ENCODE peak calls at places on chromosome 1, in five cellular contexts. E is ovary, Q is K562, Y is transverse colon, V is upper lobe of left lung. Z is an unnamed sample. For H3K27me3, the result is how much of the 10 kb centered on the place peaks cover.

GRCh38 chr1:90402893-90403849 is 313.9 kb downstream of the BARHL2 start:
- DNase-seq in Q (peak), Y (peak), E (no peak), V (no peak), Z (no peak)

GRCh38 chr1:26848947-26849774 is 13.8 kb upstream of the SFN start:
- DNase-seq in V (peak), E (no peak), Y (peak), Q (no peak), Z (no peak)

GRCh38 chr1:87927391-87928073 is 598.9 kb downstream of the LMO4 start:
- DNase-seq in Y (no peak), Q (no peak), E (no peak), V (no peak), Z (no peak)

GRCh38 chr1:99737016-99737415 is 29.4 kb downstream of the FRRS1 start:
- DNase-seq in Y (peak), V (no peak), Q (peak), E (no peak), Z (no peak)

GRCh38 chr1:163085041-163085903 is 16.1 kb downstream of the RGS4 start:
- DNase-seq in E (no peak), V (no peak), Q (no peak), Y (no peak), Z (no peak)

GRCh38 chr1:5933050-5933449 is 59.2 kb downstream of the NPHP4 start:
- DNase-seq in Q (no peak), E (no peak), V (no peak), Y (no peak), Z (no peak)

GRCh38 chr1:154193821-154194220 is 1.9 kb upstream of the TPM3 start:
- DNase-seq in Y (no peak), Q (no peak), E (no peak), V (no peak), Z (no peak)

GRCh38 chr1:145690587-145691558 is 16.3 kb downstream of the PDZK1 start:
- DNase-seq in V (no peak), Y (peak), E (no peak), Q (no peak), Z (no peak)

GRCh38 chr1:86854352-86854751 is 59.6 kb downstream of the SELENOF start:
- DNase-seq in V (no peak), Q (peak), Y (no peak), E (no peak), Z (no peak)

GRCh38 chr1:45895406-45895805 is 92.0 kb downstream of the MAST2 start:
- DNase-seq in Y (no peak), E (no peak), V (no peak), Q (no peak), Z (no peak)

GRCh38 chr1:184075040-184076029 is 23.8 kb downstream of the TSEN15 start:
- DNase-seq in E (no peak), V (no peak), Q (peak), Y (peak), Z (peak)

GRCh38 chr1:200128081-200128480 is 100.6 kb downstream of the NR5A2 start:
- DNase-seq in Q (no peak), Y (no peak), V (no peak), E (no peak), Z (no peak)
- TF ChIP-seq EP300 in Q (no peak), Y (no peak), V (no peak), E (no peak), Z (no peak)

DNA sequence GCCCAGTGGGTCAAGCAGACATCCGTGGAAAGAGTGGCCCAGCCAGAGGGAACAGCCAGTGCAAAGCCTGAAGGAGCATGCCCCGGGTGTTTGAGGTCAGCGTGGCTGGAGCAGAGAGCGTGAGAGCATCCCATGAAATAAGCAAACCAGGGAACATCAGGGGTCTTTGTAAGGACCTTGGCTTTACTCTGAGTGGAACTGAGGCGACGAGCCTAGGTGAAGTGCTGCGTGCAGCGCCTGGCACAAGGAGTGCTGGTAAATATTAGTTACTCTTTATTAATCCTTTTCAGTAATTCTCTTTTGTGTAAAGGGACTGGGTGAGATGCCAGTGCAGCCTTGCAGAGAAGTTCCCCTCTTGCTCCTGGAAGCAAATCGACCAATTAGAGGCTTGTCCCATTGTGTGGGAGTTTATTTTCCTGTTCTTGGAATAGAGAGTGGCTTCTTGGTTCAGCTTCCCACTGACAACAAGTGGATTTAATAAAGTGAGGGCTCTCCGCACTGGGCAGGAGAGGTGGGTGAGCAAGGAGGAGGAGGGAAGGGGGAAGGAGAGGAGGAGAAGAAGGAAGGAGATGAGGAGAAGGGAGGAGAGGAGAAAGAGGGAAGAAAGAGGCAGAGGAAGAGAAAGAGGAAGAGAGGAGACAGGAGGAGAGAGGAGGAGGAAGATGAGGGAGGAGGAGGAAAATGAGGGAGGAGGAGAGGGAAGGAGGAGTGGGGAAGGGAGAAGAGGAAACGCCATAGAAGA is 37.6 kb upstream of the DISP3 start:
- DNase-seq in Y (no peak), E (no peak), V (no peak), Q (no peak), Z (no peak)
- H3K27me3 ChIP-seq in Y (under half), E (under half), V (under half), Q (half or more), Z (under half)

DNA sequence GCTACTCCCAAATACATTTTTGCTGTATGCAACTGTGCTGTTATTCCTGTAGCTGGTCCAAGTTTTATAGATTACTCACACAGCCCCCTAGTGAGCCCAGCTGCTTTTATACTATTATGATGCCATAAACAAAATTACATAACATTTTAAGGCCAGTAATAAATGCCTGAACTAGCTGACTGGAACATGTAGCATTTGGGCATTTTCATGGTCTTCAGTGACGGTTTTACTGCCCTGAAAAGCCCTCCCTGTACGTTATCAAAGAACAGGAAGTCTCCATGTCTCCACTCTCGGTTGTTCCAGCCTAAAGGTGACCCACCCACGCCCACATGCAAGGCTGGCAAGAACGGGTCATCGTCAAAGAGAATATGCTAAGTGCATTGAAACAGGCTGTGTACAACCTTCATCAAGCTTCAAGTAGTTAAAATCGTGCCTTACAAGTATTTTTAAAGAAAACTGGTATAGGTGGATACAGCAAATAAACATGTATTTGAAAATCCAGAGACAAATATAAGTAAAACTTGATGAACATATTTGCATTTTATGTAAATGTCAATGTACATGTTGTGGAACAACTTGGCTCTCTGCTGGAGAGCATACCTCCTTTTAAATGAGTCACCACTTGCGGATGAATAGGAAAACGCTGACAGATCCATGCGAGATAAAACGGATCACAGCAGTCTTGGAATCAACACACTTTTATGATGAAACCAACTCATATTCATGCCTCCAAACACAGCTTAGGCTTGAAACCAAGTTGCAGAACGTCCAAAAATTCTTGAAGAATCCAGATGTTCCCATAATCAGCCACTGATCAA is 520.5 kb downstream of the SMYD3 start:
- DNase-seq in V (no peak), Y (peak), E (no peak), Q (peak), Z (no peak)
- TF ChIP-seq EP300 in V (no peak), Y (no peak), E (no peak), Q (peak), Z (no peak)

DNA sequence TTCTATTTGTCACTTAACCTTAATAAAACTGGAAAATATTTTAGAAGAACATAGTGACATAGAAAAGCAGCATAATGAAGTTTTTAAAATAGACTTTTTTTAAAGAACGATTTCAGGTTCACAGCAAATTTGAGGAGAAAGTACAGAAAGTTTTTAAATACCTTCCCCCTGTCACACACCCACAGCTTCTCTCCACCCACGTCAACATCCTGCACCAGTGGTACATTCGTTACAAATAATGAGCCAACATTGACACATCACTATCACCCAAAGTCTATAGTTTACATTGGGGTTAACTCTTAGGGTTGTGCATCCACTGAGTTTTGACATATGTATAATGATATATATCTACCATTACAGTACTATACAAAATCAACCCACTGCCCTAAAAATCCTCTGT is 3.0 kb upstream of the SLC35F3 start:
- DNase-seq in Q (no peak), Y (no peak), V (no peak), E (no peak), Z (no peak)
- H3K27me3 ChIP-seq in Q (under half), Y (under half), V (under half), E (under half), Z (under half)

DNA sequence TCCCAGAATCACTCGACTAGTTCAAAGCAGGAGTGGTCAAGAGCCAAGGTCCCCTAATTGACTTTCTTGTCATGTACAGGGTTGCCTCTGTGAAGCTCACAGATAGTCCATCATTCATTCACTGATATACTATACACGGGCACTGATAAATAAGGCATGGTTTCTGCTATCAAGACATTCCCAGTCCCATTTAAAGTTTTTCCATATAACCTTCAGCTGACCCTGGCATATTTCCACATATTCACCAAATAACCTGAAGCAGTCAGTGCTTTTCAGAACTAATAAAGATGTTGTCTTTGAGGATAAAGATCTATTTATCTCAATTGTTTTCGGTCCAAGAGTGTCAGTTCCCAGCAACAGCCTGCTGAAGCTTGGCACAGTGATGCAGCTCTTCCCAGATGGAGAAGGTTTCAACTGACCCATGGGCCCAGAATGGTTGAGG is 173.4 kb downstream of the ZZZ3 start:
- DNase-seq in E (no peak), Q (no peak), Y (no peak), V (no peak), Z (no peak)
- TF ChIP-seq EP300 in E (no peak), Q (no peak), Y (no peak), V (no peak), Z (no peak)

GRCh38 chr1:38043036-38043747 is 3.4 kb downstream of the POU3F1 start:
- DNase-seq in Y (no peak), Q (no peak), V (no peak), E (no peak), Z (no peak)

GRCh38 chr1:38038836-38039235 is 7.8 kb downstream of the POU3F1 start:
- DNase-seq in Y (no peak), E (no peak), Q (no peak), V (no peak), Z (no peak)

GRCh38 chr1:38044224-38045215 is 2.1 kb downstream of the POU3F1 start:
- DNase-seq in Q (no peak), Y (no peak), V (peak), E (no peak), Z (no peak)

GRCh38 chr1:38039386-38039933 is 7.1 kb downstream of the POU3F1 start:
- DNase-seq in V (no peak), Q (no peak), Y (no peak), E (no peak), Z (no peak)

DNA sequence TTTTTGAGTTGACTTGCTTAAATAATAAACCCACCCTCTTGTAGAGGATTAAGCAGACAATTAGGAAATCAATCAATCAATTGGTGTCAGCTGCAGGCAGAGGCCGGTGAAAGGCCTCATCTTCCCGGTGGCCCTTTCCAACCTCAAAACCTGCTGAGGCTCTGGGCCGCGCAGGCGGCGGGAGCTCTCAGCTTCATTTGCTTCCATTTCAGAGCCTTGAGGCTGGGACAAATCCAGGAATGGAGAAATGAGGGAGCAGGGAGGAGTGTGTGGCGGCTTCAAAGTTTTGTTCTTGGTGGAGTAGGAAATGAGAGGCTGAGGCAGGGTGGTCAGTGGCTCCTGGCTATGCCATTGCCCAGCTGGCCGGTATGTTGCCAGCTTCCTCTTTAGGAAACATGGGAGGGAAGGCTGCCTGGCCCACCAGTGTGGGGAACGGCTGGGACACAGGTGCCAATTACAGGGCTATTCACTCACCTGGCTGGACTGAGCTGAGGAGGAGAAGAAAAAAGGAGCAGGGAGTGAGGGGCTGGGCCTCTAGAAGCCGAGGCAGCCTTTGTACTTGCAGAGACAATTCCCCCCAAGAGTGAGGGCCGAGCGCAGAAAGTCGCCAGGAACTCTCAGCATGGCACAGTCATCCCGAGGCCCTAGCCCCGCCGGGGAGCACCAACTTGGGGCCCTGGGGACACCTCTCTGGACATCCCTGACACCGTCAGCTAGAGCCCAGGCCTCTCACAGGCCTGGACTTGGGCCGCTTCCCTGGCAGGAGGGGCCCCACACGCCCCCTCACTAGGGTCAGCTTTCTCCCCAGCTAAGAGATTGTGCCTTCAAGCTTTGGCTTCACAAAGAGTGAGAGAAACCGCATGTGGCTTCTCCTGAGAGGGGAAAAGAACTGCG is 4.4 kb downstream of the POU3F1 start:
- DNase-seq in Y (no peak), E (no peak), Q (no peak), V (no peak), Z (no peak)
- H3K27me3 ChIP-seq in Y (half or more), E (under half), Q (under half), V (under half), Z (half or more)

DNA sequence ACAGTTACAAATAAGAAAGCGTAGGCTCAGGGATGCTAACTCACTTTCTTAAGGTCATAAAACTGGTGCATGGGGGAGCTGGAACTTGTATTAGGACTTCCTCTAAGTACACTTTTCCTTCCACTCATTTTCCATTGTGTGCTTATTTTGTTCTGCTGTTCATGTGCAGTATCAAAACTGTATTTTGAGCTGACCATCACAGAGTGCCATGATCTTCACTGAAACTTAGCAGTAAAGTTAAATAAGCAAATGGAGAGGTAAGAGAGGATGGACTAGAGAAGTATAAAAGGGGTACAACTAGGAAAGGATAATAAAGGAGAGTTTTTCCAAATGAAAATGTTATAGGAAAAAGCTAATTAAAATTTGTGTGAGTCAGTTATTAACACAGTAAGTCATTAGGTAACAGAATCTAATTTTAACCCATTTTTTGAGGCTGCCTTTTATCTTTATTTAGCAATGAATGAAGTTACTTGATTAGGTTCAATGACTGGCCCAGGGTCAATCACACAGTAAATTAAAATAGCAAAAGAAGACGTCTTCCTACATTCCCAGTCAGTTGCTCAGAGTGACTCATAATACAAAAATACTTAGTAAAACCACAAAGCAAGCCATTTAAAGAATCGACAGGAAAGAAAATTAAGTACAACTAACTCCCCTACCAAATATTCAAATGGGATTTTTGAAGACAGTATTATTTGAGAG is 165.8 kb upstream of the C1orf105 start:
- DNase-seq in Q (no peak), Y (no peak), V (no peak), E (no peak), Z (no peak)
- TF ChIP-seq EP300 in Q (no peak), Y (no peak), V (no peak), E (no peak), Z (no peak)

DNA sequence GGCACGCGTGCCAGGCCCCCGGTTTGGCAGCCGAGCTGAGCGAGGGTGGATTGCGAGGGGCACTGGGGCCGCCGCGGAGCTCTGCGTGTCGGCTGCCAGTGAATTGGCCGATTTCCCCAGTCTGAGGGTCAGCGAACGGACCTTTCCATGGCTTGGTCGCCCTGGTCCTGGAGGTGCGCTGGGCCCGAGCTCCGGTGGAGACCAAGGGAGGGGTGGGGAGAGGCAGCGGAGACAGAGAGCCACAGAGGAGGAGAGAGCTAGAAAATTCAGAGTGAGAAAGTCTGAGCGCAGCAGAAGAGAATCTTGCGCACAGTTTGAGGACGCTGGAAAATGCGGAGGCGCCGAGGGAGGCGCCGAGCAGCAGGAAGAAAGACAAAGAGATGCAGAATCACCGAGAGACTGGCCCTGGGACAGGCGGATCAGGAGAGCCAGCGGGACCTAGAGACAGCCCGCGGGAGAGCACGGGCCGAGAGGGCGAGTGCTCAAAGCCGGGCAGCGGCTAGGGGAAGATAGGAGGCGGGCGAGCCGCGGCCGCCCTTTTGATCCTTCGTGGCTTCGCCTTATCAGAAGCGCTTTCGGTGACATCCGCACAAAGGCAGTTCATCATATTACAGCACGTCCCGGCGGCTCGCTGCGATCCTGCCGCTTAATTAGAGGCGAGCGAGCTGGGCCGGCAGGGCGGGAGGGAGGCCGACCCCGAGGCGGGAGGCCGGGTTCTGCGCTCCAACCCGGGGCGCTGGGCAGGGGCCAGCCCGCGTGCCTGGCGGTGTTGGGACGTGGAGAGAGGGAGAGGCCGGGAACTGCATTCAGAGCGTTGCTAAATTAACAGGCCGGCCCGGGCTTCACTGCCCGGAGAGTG is 12.7 kb downstream of the PAX7 start:
- DNase-seq in Q (peak), E (no peak), Y (no peak), V (peak), Z (no peak)
- H3K27me3 ChIP-seq in Q (half or more), E (under half), Y (half or more), V (half or more), Z (half or more)

GRCh38 chr1:8816831-8817412 is 518 bp downstream of the RERE start:
- DNase-seq in Q (peak), V (peak), Y (peak), E (peak), Z (peak)
- TF ChIP-seq EP300 in Q (no peak), V (no peak), Y (no peak), E (no peak), Z (no peak)

GRCh38 chr1:63033211-63033610 is 249.3 kb downstream of the ATG4C start:
- DNase-seq in Q (peak), E (no peak), Y (no peak), V (no peak), Z (no peak)
- H3K27me3 ChIP-seq in Q (under half), E (under half), Y (under half), V (under half), Z (under half)